ENCODE peak calls at places on chromosome 3, in eight cellular contexts. B is right cardiac atrium; T is SK-N-SH; E is GM06990; Z is activated naive CD8-positive, alpha-beta T cell treated with anti-CD3 and anti-CD28 coated beads, Interleukin-2, amount 50 U/mL, for 24 hours; D is bronchial epithelial cell; U is C1 segment of cervical spinal cord; A is epithelial cell of esophagus. L is an unnamed sample.

GRCh38 chr3:153072382-153072781 is 89.6 kb upstream of the RAP2B start:
- DNase-seq in E (no peak), T (no peak), A (no peak), Z (no peak), U (no peak), B (no peak), D (no peak), L (no peak)

GRCh38 chr3:141055536-141056445 is 4.6 kb downstream of the SPSB4 start:
- DNase-seq in U (no peak), T (no peak), D (no peak), E (no peak), Z (no peak), A (no peak), B (no peak), L (no peak)

GRCh38 chr3:128491900-128492352 is 1.1 kb downstream of the GATA2 start:
- DNase-seq in A (peak), B (no peak), E (no peak), Z (no peak), T (no peak), U (no peak), D (no peak), L (no peak)

GRCh38 chr3:188003188-188004171 is 150.5 kb upstream of the LPP start:
- DNase-seq in Z (no peak), A (peak), E (no peak), B (no peak), D (no peak), T (no peak), U (no peak), L (no peak)

GRCh38 chr3:87987952-87988351 is 70.9 kb downstream of the CGGBP1 start:
- DNase-seq in T (no peak), D (no peak), U (no peak), E (no peak), B (no peak), Z (no peak), A (no peak), L (no peak)

GRCh38 chr3:184345678-184346144 is 8.3 kb downstream of the FAM131A start:
- DNase-seq in A (peak), Z (no peak), B (peak), U (peak), E (no peak), D (peak), T (peak), L (no peak)

GRCh38 chr3:55609230-55610100 is 122.4 kb upstream of the WNT5A start:
- DNase-seq in B (no peak), T (no peak), E (no peak), Z (no peak), U (no peak), A (no peak), D (no peak), L (no peak)

GRCh38 chr3:120645083-120645800 is 36.8 kb downstream of the HGD start:
- DNase-seq in T (no peak), A (no peak), D (no peak), Z (no peak), B (no peak), U (no peak), E (no peak), L (no peak)

GRCh38 chr3:65030847-65031463 is 343.2 kb upstream of the ADAMTS9 start:
- DNase-seq in B (no peak), Z (no peak), D (peak), A (peak), T (no peak), U (no peak), E (peak), L (no peak)

GRCh38 chr3:30469125-30469524 is 137.3 kb upstream of the TGFBR2 start:
- DNase-seq in Z (no peak), A (no peak), U (no peak), B (no peak), T (no peak), E (no peak), D (no peak), L (no peak)

GRCh38 chr3:116614795-116615362 is 94.7 kb upstream of the TUSC7 start:
- DNase-seq in U (no peak), A (peak), B (no peak), D (peak), E (no peak), Z (no peak), T (peak), L (peak)

GRCh38 chr3:125582707-125583106 is 12.6 kb downstream of the OSBPL11 start:
- DNase-seq in Z (no peak), A (peak), B (no peak), T (peak), E (no peak), D (no peak), U (no peak), L (no peak)

GRCh38 chr3:161273589-161274218 is 52.6 kb downstream of the NMD3 start:
- DNase-seq in A (peak), E (no peak), B (no peak), Z (peak), T (peak), D (peak), U (no peak), L (peak)

GRCh38 chr3:128080323-128080898 is 28.2 kb downstream of the SEC61A1 start:
- DNase-seq in Z (no peak), U (no peak), E (no peak), D (peak), B (no peak), T (no peak), A (peak), L (no peak)

GRCh38 chr3:129429597-129429996 is 1.2 kb upstream of the EFCAB12 start:
- DNase-seq in E (no peak), B (no peak), U (no peak), Z (no peak), D (no peak), T (no peak), A (no peak), L (no peak)

GRCh38 chr3:141941093-141941492 is 64.7 kb downstream of the ATP1B3 start:
- DNase-seq in U (no peak), Z (no peak), T (peak), D (no peak), B (no peak), E (no peak), A (no peak), L (no peak)

GRCh38 chr3:17431477-17432045 is 310.9 kb downstream of the TBC1D5 start:
- DNase-seq in T (no peak), E (no peak), A (no peak), B (no peak), U (no peak), D (no peak), Z (no peak), L (no peak)

GRCh38 chr3:112640333-112640863 is 545 bp downstream of the CCDC80 start:
- DNase-seq in E (no peak), T (peak), A (peak), Z (no peak), D (peak), U (no peak), B (no peak), L (no peak)

GRCh38 chr3:99969133-99969532 is 145.2 kb downstream of the FILIP1L start:
- DNase-seq in T (no peak), A (peak), D (peak), Z (no peak), B (no peak), E (no peak), U (no peak), L (no peak)

GRCh38 chr3:99929409-99930139 is 111.9 kb downstream of the CMSS1 start:
- DNase-seq in B (peak), D (peak), E (no peak), U (no peak), T (no peak), A (peak), Z (no peak), L (peak)

GRCh38 chr3:161890147-161890625 is 393.6 kb downstream of the OTOL1 start:
- DNase-seq in B (peak), T (no peak), U (no peak), D (peak), Z (no peak), E (no peak), A (peak), L (no peak)

GRCh38 chr3:10804183-10804648 is 11.8 kb upstream of the SLC6A11 start:
- DNase-seq in E (no peak), D (peak), Z (no peak), A (peak), B (no peak), T (no peak), U (no peak), L (no peak)

GRCh38 chr3:3392946-3393345 is 213.5 kb upstream of the CRBN start:
- DNase-seq in Z (no peak), A (no peak), B (no peak), U (no peak), E (no peak), T (no peak), D (no peak), L (no peak)

GRCh38 chr3:196144383-196145105 is 62.7 kb upstream of the TFRC start:
- DNase-seq in Z (no peak), D (peak), A (peak), B (no peak), T (no peak), U (no peak), E (no peak), L (no peak)

GRCh38 chr3:158709666-158710083 is 22.6 kb downstream of the RARRES1 start:
- DNase-seq in B (peak), Z (no peak), T (no peak), U (no peak), E (no peak), D (peak), A (peak), L (no peak)

GRCh38 chr3:45687828-45688193 is 1.4 kb upstream of the SACM1L start:
- DNase-seq in U (no peak), A (no peak), Z (no peak), B (no peak), D (no peak), E (no peak), T (no peak), L (no peak)

GRCh38 chr3:127112796-127113570 is 79.9 kb upstream of the PRR23E start:
- DNase-seq in Z (no peak), B (no peak), E (no peak), T (no peak), U (no peak), A (no peak), D (no peak), L (no peak)

GRCh38 chr3:22161315-22161714 is 410.3 kb upstream of the ZNF385D start:
- DNase-seq in D (peak), A (no peak), T (no peak), U (no peak), B (no peak), Z (no peak), E (no peak), L (no peak)

GRCh38 chr3:116001063-116001765 is 377.9 kb downstream of the GAP43 start:
- DNase-seq in D (peak), T (no peak), Z (no peak), U (no peak), A (no peak), E (no peak), B (no peak), L (no peak)

GRCh38 chr3:188759516-188760005 is 412.2 kb upstream of the TPRG1 start:
- DNase-seq in D (no peak), E (no peak), T (no peak), A (no peak), U (no peak), Z (no peak), B (no peak), L (no peak)

L was measured in NCI-H446 treated with DMSO at 0.1 percent for 48 hours.